ENCODE peak calls at places on chromosome 10, in seven cellular contexts. P is endothelial cell, X is posterior cingulate gyrus, C is fibroblast of pulmonary artery, E is left ventricle myocardium inferior, D is NCI-H774, U is body of pancreas. M is an unnamed sample.

GRCh38 chr10:97334370-97335175 is at the start of gene FRAT2:
- DNase-seq in P (peak), X (peak), C (peak), E (peak), D (peak), U (peak), M (peak)

GRCh38 chr10:42952358-42952757 is 124.5 kb upstream of the RET start:
- DNase-seq in P (peak), X (no peak), C (no peak), E (peak), D (peak), U (peak), M (no peak)

GRCh38 chr10:32878646-32879045 is 79.4 kb downstream of the ITGB1 start:
- DNase-seq in P (no peak), X (no peak), C (no peak), E (no peak), D (no peak), U (no peak), M (no peak)

GRCh38 chr10:101138788-101139420 is 7.8 kb downstream of the TLX1 start:
- DNase-seq in P (no peak), X (no peak), C (no peak), E (no peak), D (no peak), U (no peak), M (no peak)

GRCh38 chr10:79452174-79452611 is 6.8 kb upstream of the ZCCHC24 start:
- DNase-seq in P (no peak), X (no peak), C (peak), E (no peak), D (no peak), U (no peak), M (no peak)

GRCh38 chr10:74156919-74157289 is 5.9 kb downstream of the ADK start:
- DNase-seq in P (no peak), X (no peak), C (peak), E (peak), D (no peak), U (no peak), M (no peak)

GRCh38 chr10:28790146-28790545 is 112.8 kb downstream of the BAMBI start:
- DNase-seq in P (no peak), X (no peak), C (no peak), E (no peak), D (no peak), U (no peak), M (no peak)

GRCh38 chr10:26714816-26715487 is 17.5 kb downstream of the PDSS1 start:
- DNase-seq in P (no peak), X (no peak), C (no peak), E (no peak), D (no peak), U (no peak), M (no peak)

GRCh38 chr10:6579904-6580278 is at the start of gene PRKCQ:
- DNase-seq in P (peak), X (no peak), C (peak), E (no peak), D (no peak), U (peak), M (peak)

GRCh38 chr10:127308031-127308430 is 111.6 kb upstream of the INSYN2A start:
- DNase-seq in P (no peak), X (no peak), C (no peak), E (no peak), D (no peak), U (no peak), M (no peak)

GRCh38 chr10:132899751-132900065 is 42.7 kb downstream of the CFAP46 start:
- DNase-seq in P (no peak), X (no peak), C (no peak), E (no peak), D (no peak), U (no peak), M (no peak)

GRCh38 chr10:13503745-13504463 is 24.9 kb downstream of the BEND7 start:
- DNase-seq in P (no peak), X (no peak), C (peak), E (no peak), D (no peak), U (no peak), M (no peak)

GRCh38 chr10:3873728-3874461 is 88.9 kb upstream of the KLF6 start:
- DNase-seq in P (no peak), X (no peak), C (peak), E (no peak), D (peak), U (no peak), M (no peak)

GRCh38 chr10:5095687-5096086 is 1.5 kb downstream of the AKR1C3 start:
- DNase-seq in P (no peak), X (no peak), C (no peak), E (no peak), D (no peak), U (no peak), M (no peak)

GRCh38 chr10:123013456-123014419 is 4.9 kb downstream of the ACADSB start:
- DNase-seq in P (no peak), X (no peak), C (no peak), E (no peak), D (no peak), U (no peak), M (no peak)

GRCh38 chr10:15703167-15703880 is 16.4 kb downstream of the ITGA8 start:
- DNase-seq in P (no peak), X (no peak), C (no peak), E (no peak), D (no peak), U (no peak), M (no peak)

GRCh38 chr10:116809528-116810500 is 39.5 kb upstream of the ENO4 start:
- DNase-seq in P (peak), X (no peak), C (peak), E (peak), D (peak), U (peak), M (no peak)

GRCh38 chr10:44974628-44975431 is 3.8 kb downstream of the DEPP1 start:
- DNase-seq in P (peak), X (peak), C (peak), E (peak), D (peak), U (peak), M (peak)

M was measured in amniotic stem cell.